ENCODE peak calls at places on chromosome X, in nine cellular contexts. M, K, R, S, J, A, W, E and O are unnamed samples.

GRCh38 chrX:24341795-24342194 is 18.6 kb upstream of the SUPT20HL1 start:
- DNase-seq in E (no peak), M (no peak), J (no peak), K (no peak), S (no peak), A (no peak), W (no peak), R (no peak), O (no peak)

GRCh38 chrX:47707031-47707780 is 48.2 kb upstream of the UXT start:
- DNase-seq in E (no peak), M (no peak), K (no peak), W (no peak), R (no peak), S (no peak), J (no peak), A (no peak), O (no peak)

GRCh38 chrX:10697552-10697951 is 77.2 kb upstream of the MID1 start:
- DNase-seq in J (no peak), M (no peak), S (no peak), R (no peak), A (no peak), W (no peak), E (no peak), K (no peak), O (no peak)

GRCh38 chrX:40172169-40172979 is 74.6 kb upstream of the BCOR start:
- DNase-seq in M (no peak), K (no peak), J (no peak), E (peak), W (no peak), R (peak), A (peak), S (no peak), O (peak)

GRCh38 chrX:9730078-9730477 is 35.6 kb downstream of the GPR143 start:
- DNase-seq in J (no peak), K (no peak), E (no peak), R (no peak), W (no peak), M (no peak), S (no peak), A (no peak), O (no peak)

GRCh38 chrX:25858273-25858880 is 279.8 kb upstream of the MAGEB18 start:
- DNase-seq in W (no peak), K (no peak), A (no peak), E (no peak), M (no peak), J (no peak), S (no peak), R (no peak), O (no peak)

GRCh38 chrX:13266641-13267420 is 53.0 kb downstream of the ATXN3L start:
- DNase-seq in E (no peak), K (no peak), J (no peak), S (no peak), M (no peak), A (no peak), W (no peak), R (no peak), O (no peak)

GRCh38 chrX:644304-645023 is 13.9 kb downstream of the SHOX start:
- DNase-seq in E (no peak), W (no peak), M (no peak), J (no peak), S (no peak), K (no peak), A (no peak), R (no peak), O (no peak)

GRCh38 chrX:13288671-13289070 is 31.2 kb downstream of the ATXN3L start:
- DNase-seq in K (no peak), A (no peak), S (no peak), W (no peak), E (no peak), R (no peak), M (no peak), J (no peak), O (no peak)

GRCh38 chrX:150869450-150869849 is 29.0 kb downstream of the CD99L2 start:
- DNase-seq in J (no peak), A (no peak), E (no peak), W (no peak), M (no peak), S (no peak), R (no peak), K (no peak), O (no peak)

GRCh38 chrX:7606253-7606652 is 236.7 kb upstream of the VCX start:
- DNase-seq in M (peak), S (no peak), R (no peak), K (no peak), E (no peak), J (no peak), W (no peak), A (no peak), O (no peak)

GRCh38 chrX:80216086-80216485 is 201.5 kb downstream of the TBX22 start:
- DNase-seq in M (peak), K (no peak), R (no peak), W (no peak), J (no peak), A (no peak), S (no peak), E (no peak), O (no peak)

GRCh38 chrX:112642349-112642748 is 37.4 kb downstream of the LHFPL1 start:
- DNase-seq in E (peak), R (peak), M (peak), K (peak), W (no peak), A (peak), J (no peak), S (no peak), O (no peak)

GRCh38 chrX:154352466-154352865 is 22.0 kb downstream of the FLNA start:
- DNase-seq in M (no peak), K (no peak), S (no peak), E (no peak), J (no peak), W (no peak), R (no peak), A (no peak), O (no peak)